ENCODE peak calls at places on chromosomes 3 and 15, in six cellular contexts. J, R, T, B, S and M are unnamed samples.

GRCh38 chr3:108091498-108092259 is 848 bp upstream of the CD47 start:
- DNase-seq in J (no peak), R (no peak), T (no peak), B (no peak), S (no peak), M (peak; percentile 57)

GRCh38 chr15:68298882-68299381 is 21.4 kb downstream of the FEM1B start:
- DNase-seq in J (no peak), R (peak; percentile 55), T (no peak), B (peak; percentile 88), S (no peak), M (peak; percentile 84)

GRCh38 chr15:62920569-62921502 is 121.7 kb upstream of the TPM1 start:
- DNase-seq in J (peak; percentile 39), R (no peak), T (peak; percentile 81), B (no peak), S (no peak), M (no peak)

GRCh38 chr15:79680721-79681120 is 216.1 kb downstream of the MTHFS start:
- DNase-seq in J (peak; percentile 91), R (no peak), T (peak; percentile 83), B (no peak), S (no peak), M (no peak)

GRCh38 chr15:42490246-42490742 is 647 bp downstream of the ZNF106 start:
- DNase-seq in J (no peak), R (peak; percentile 28), T (peak; percentile 23), B (peak; percentile 58), S (no peak), M (peak; percentile 62)

GRCh38 chr3:52052831-52053306 is 3.5 kb downstream of the DUSP7 start:
- DNase-seq in J (peak; percentile 91), R (peak; percentile 29), T (peak; percentile 84), B (no peak), S (no peak), M (peak; percentile 88)

GRCh38 chr3:99366663-99367429 is 271.5 kb upstream of the COL8A1 start:
- DNase-seq in J (peak; percentile 6), R (no peak), T (no peak), B (peak; percentile 9), S (no peak), M (peak; percentile 60)

GRCh38 chr3:152589644-152590043 is 245.3 kb upstream of the P2RY1 start:
- DNase-seq in J (peak; percentile 32), R (no peak), T (peak; percentile 23), B (no peak), S (no peak), M (peak; percentile 33)

GRCh38 chr3:63857311-63857710 is 6.3 kb downstream of the THOC7 start:
- DNase-seq in J (no peak), R (no peak), T (peak; percentile 38), B (no peak), S (no peak), M (no peak)

GRCh38 chr3:58528629-58529028 is 8.4 kb downstream of the ACOX2 start:
- DNase-seq in J (peak; percentile 69), R (no peak), T (peak; percentile 78), B (no peak), S (no peak), M (no peak)